ENCODE peak calls at places on chromosomes 6 and 20, in five cellular contexts. J is CD8-positive, alpha-beta T cell; F is T-helper 2 cell; M is cardiac muscle cell; P is activated CD4-positive, alpha-beta T cell treated with anti-CD3 and anti-CD28 coated beads, Interleukin-2, amount 10 ng/mL, durations not matched to agents 7 days and 5 days. T is an unnamed sample.

GRCh38 chr6:13428528-13429405 is 58.6 kb downstream of the GFOD1 start:
- DNase-seq in J (no peak), F (no peak), M (no peak), P (no peak), T (peak; percentile 42)

GRCh38 chr6:10749734-10750133 is 2.1 kb downstream of the TMEM14B start:
- DNase-seq in J (no peak), F (no peak), M (peak; percentile 51), P (no peak), T (no peak)

GRCh38 chr6:108771421-108771820 is 76.8 kb upstream of the ARMC2 start:
- DNase-seq in J (no peak), F (no peak), M (no peak), P (no peak), T (no peak)

GRCh38 chr6:47111685-47112084 is 69.6 kb upstream of the ADGRF1 start:
- DNase-seq in J (no peak), F (no peak), M (no peak), P (no peak), T (no peak)

GRCh38 chr6:32967151-32968091 is 973 bp upstream of the BRD2 start:
- DNase-seq in J (peak; percentile 33), F (peak; percentile 59), M (no peak), P (peak; percentile 51), T (peak; percentile 72)

GRCh38 chr6:84728602-84729001 is 35.8 kb downstream of the TBX18 start:
- DNase-seq in J (no peak), F (no peak), M (no peak), P (no peak), T (no peak)

GRCh38 chr20:19937651-19938420 is 79.3 kb upstream of the NAA20 start:
- DNase-seq in J (no peak), F (peak; percentile 90), M (no peak), P (peak; percentile 44), T (no peak)

GRCh38 chr6:42514746-42515145 is 49.1 kb upstream of the UBR2 start:
- DNase-seq in J (no peak), F (no peak), M (no peak), P (no peak), T (no peak)

GRCh38 chr20:63700199-63701050 is 4.0 kb downstream of the TNFRSF6B start:
- DNase-seq in J (no peak), F (no peak), M (no peak), P (no peak), T (no peak)

GRCh38 chr6:169216830-169217229 is 36.8 kb downstream of the THBS2 start:
- DNase-seq in J (no peak), F (no peak), M (no peak), P (no peak), T (no peak)

GRCh38 chr6:10316327-10316726 is 98.5 kb downstream of the TFAP2A start:
- DNase-seq in J (no peak), F (no peak), M (no peak), P (no peak), T (peak; percentile 38)

GRCh38 chr6:89936177-89936576 is 41.9 kb downstream of the GJA10 start:
- DNase-seq in J (no peak), F (no peak), M (no peak), P (no peak), T (no peak)

GRCh38 chr20:48325656-48326433 is 502.0 kb downstream of the PREX1 start:
- DNase-seq in J (no peak), F (no peak), M (no peak), P (no peak), T (no peak)

T was measured in retina.